ENCODE peak calls at places on chromosomes 16 and 17, in seven cellular contexts. One of them, this sample, is unnamed.
A peak's percentile ranks its signal among the peaks of the same experiment; 100 is the strongest.

GRCh38 chr17:30378191-30378796 is 433 bp upstream of the CPD start:
- DNase-seq in IMR-90: peak; percentile 11
- DNase-seq in H1: no peak
- DNase-seq in neuronal stem cell: no peak
- DNase-seq in H9: no peak
- DNase-seq in trophoblast cell: no peak
- DNase-seq in mesenchymal stem cell: no peak
- DNase-seq in this sample: peak; percentile 45

GRCh38 chr16:50696575-50697420 is 3.4 kb downstream of the NOD2 start:
- DNase-seq in IMR-90: peak; percentile 26
- DNase-seq in H1: no peak
- DNase-seq in neuronal stem cell: no peak
- DNase-seq in H9: no peak
- DNase-seq in trophoblast cell: peak; percentile 61
- DNase-seq in mesenchymal stem cell: peak; percentile 6
- DNase-seq in this sample: no peak

GRCh38 chr16:20397468-20398074 is 7.0 kb downstream of the PDILT start:
- DNase-seq in IMR-90: no peak
- DNase-seq in H1: no peak
- DNase-seq in neuronal stem cell: no peak
- DNase-seq in H9: no peak
- DNase-seq in trophoblast cell: no peak
- DNase-seq in mesenchymal stem cell: no peak
- DNase-seq in this sample: no peak

GRCh38 chr16:23535901-23536300 is 21.2 kb downstream of the EARS2 start:
- DNase-seq in IMR-90: peak; percentile 13
- DNase-seq in H1: no peak
- DNase-seq in neuronal stem cell: no peak
- DNase-seq in H9: no peak
- DNase-seq in trophoblast cell: no peak
- DNase-seq in mesenchymal stem cell: no peak
- DNase-seq in this sample: no peak

GRCh38 chr17:19263621-19264010 is 26.4 kb downstream of the EPN2 start:
- DNase-seq in IMR-90: peak; percentile 76
- DNase-seq in H1: no peak
- DNase-seq in neuronal stem cell: no peak
- DNase-seq in H9: no peak
- DNase-seq in trophoblast cell: peak; percentile 55
- DNase-seq in mesenchymal stem cell: peak; percentile 77
- DNase-seq in this sample: no peak

GRCh38 chr17:48721009-48721402 is 1.3 kb downstream of the PRAC1 start:
- DNase-seq in IMR-90: no peak
- DNase-seq in H1: no peak
- DNase-seq in neuronal stem cell: no peak
- DNase-seq in H9: no peak
- DNase-seq in trophoblast cell: no peak
- DNase-seq in mesenchymal stem cell: no peak
- DNase-seq in this sample: no peak

GRCh38 chr17:29570521-29570920 is 2.0 kb downstream of the TP53I13 start:
- DNase-seq in IMR-90: no peak
- DNase-seq in H1: no peak
- DNase-seq in neuronal stem cell: no peak
- DNase-seq in H9: no peak
- DNase-seq in trophoblast cell: peak; percentile 47
- DNase-seq in mesenchymal stem cell: no peak
- DNase-seq in this sample: no peak

GRCh38 chr16:78396046-78396445 is 296.6 kb downstream of the WWOX start:
- DNase-seq in IMR-90: no peak
- DNase-seq in H1: no peak
- DNase-seq in neuronal stem cell: no peak
- DNase-seq in H9: no peak
- DNase-seq in trophoblast cell: no peak
- DNase-seq in mesenchymal stem cell: no peak
- DNase-seq in this sample: no peak

GRCh38 chr17:4187076-4187475 is 44.1 kb downstream of the CYB5D2 start:
- DNase-seq in IMR-90: no peak
- DNase-seq in H1: no peak
- DNase-seq in neuronal stem cell: no peak
- DNase-seq in H9: peak; percentile 57
- DNase-seq in trophoblast cell: peak; percentile 64
- DNase-seq in mesenchymal stem cell: no peak
- DNase-seq in this sample: peak; percentile 97

GRCh38 chr16:52756812-52757517 is 210.0 kb upstream of the TOX3 start:
- DNase-seq in IMR-90: no peak
- DNase-seq in H1: no peak
- DNase-seq in neuronal stem cell: no peak
- DNase-seq in H9: no peak
- DNase-seq in trophoblast cell: no peak
- DNase-seq in mesenchymal stem cell: no peak
- DNase-seq in this sample: no peak

GRCh38 chr17:63405741-63406261 is 40.3 kb downstream of the CYB561 start:
- DNase-seq in IMR-90: peak; percentile 92
- DNase-seq in H1: no peak
- DNase-seq in neuronal stem cell: no peak
- DNase-seq in H9: no peak
- DNase-seq in trophoblast cell: peak; percentile 95
- DNase-seq in mesenchymal stem cell: peak; percentile 91
- DNase-seq in this sample: peak; percentile 69

GRCh38 chr17:72151565-72152391 is 31.0 kb downstream of the SOX9 start:
- DNase-seq in IMR-90: peak; percentile 72
- DNase-seq in H1: no peak
- DNase-seq in neuronal stem cell: peak; percentile 51
- DNase-seq in H9: peak; percentile 78
- DNase-seq in trophoblast cell: no peak
- DNase-seq in mesenchymal stem cell: peak; percentile 66
- DNase-seq in this sample: peak; percentile 89

GRCh38 chr17:40061532-40062038 is 1.2 kb upstream of the THRA start:
- DNase-seq in IMR-90: no peak
- DNase-seq in H1: no peak
- DNase-seq in neuronal stem cell: no peak
- DNase-seq in H9: no peak
- DNase-seq in trophoblast cell: no peak
- DNase-seq in mesenchymal stem cell: no peak
- DNase-seq in this sample: no peak

GRCh38 chr16:26281681-26282080 is 589.9 kb downstream of the HS3ST4 start:
- DNase-seq in IMR-90: no peak
- DNase-seq in H1: no peak
- DNase-seq in neuronal stem cell: no peak
- DNase-seq in H9: peak; percentile 35
- DNase-seq in trophoblast cell: no peak
- DNase-seq in mesenchymal stem cell: no peak
- DNase-seq in this sample: peak; percentile 84

GRCh38 chr17:42797067-42798007 is 1.2 kb downstream of the COA3 start:
- DNase-seq in IMR-90: no peak
- DNase-seq in H1: no peak
- DNase-seq in neuronal stem cell: no peak
- DNase-seq in H9: no peak
- DNase-seq in trophoblast cell: no peak
- DNase-seq in mesenchymal stem cell: no peak
- DNase-seq in this sample: no peak

GRCh38 chr16:12341966-12342365 is 365.4 kb downstream of the SNX29 start:
- DNase-seq in IMR-90: peak; percentile 31
- DNase-seq in H1: no peak
- DNase-seq in neuronal stem cell: no peak
- DNase-seq in H9: no peak
- DNase-seq in trophoblast cell: no peak
- DNase-seq in mesenchymal stem cell: peak; percentile 21
- DNase-seq in this sample: peak; percentile 12

GRCh38 chr16:12463961-12464360 is 339.7 kb downstream of the CPPED1 start:
- DNase-seq in IMR-90: no peak
- DNase-seq in H1: no peak
- DNase-seq in neuronal stem cell: no peak
- DNase-seq in H9: no peak
- DNase-seq in trophoblast cell: no peak
- DNase-seq in mesenchymal stem cell: no peak
- DNase-seq in this sample: no peak

GRCh38 chr17:72590882-72591499 is 470.2 kb downstream of the SOX9 start:
- DNase-seq in IMR-90: no peak
- DNase-seq in H1: no peak
- DNase-seq in neuronal stem cell: no peak
- DNase-seq in H9: no peak
- DNase-seq in trophoblast cell: no peak
- DNase-seq in mesenchymal stem cell: no peak
- DNase-seq in this sample: no peak

GRCh38 chr16:82630219-82630618 is 3.5 kb downstream of the CDH13 start:
- DNase-seq in IMR-90: peak; percentile 68
- DNase-seq in H1: no peak
- DNase-seq in neuronal stem cell: no peak
- DNase-seq in H9: no peak
- DNase-seq in trophoblast cell: no peak
- DNase-seq in mesenchymal stem cell: peak; percentile 84
- DNase-seq in this sample: no peak

GRCh38 chr17:36503456-36504155 is 17.1 kb downstream of the ZNHIT3 start:
- DNase-seq in IMR-90: no peak
- DNase-seq in H1: no peak
- DNase-seq in neuronal stem cell: no peak
- DNase-seq in H9: no peak
- DNase-seq in trophoblast cell: no peak
- DNase-seq in mesenchymal stem cell: no peak
- DNase-seq in this sample: no peak

GRCh38 chr17:3659541-3660111 is 8.8 kb downstream of the TAX1BP3 start:
- DNase-seq in IMR-90: peak; percentile 83
- DNase-seq in H1: no peak
- DNase-seq in neuronal stem cell: no peak
- DNase-seq in H9: peak; percentile 42
- DNase-seq in trophoblast cell: peak; percentile 76
- DNase-seq in mesenchymal stem cell: peak; percentile 77
- DNase-seq in this sample: no peak

GRCh38 chr16:29662729-29663019 is 373 bp upstream of the SPN start:
- DNase-seq in IMR-90: no peak
- DNase-seq in H1: no peak
- DNase-seq in neuronal stem cell: no peak
- DNase-seq in H9: no peak
- DNase-seq in trophoblast cell: no peak
- DNase-seq in mesenchymal stem cell: no peak
- DNase-seq in this sample: no peak

GRCh38 chr17:69669441-69670178 is 255.1 kb downstream of the MAP2K6 start:
- DNase-seq in IMR-90: peak; percentile 65
- DNase-seq in H1: no peak
- DNase-seq in neuronal stem cell: no peak
- DNase-seq in H9: no peak
- DNase-seq in trophoblast cell: no peak
- DNase-seq in mesenchymal stem cell: no peak
- DNase-seq in this sample: no peak
- H3K4ac ChIP-seq in IMR-90: no peak overlapping the region
- H3K4ac ChIP-seq in H1: no peak overlapping the region
- H3K4ac ChIP-seq in neuronal stem cell: no peak overlapping the region
- H3K4ac ChIP-seq in H9: no peak overlapping the region
- H3K4ac ChIP-seq in trophoblast cell: no peak overlapping the region
- H3K4ac ChIP-seq in mesenchymal stem cell: no peak overlapping the region
- H3K4ac ChIP-seq in this sample: no peak overlapping the region

GRCh38 chr17:17519886-17520285 is 23.7 kb upstream of the RASD1 start:
- DNase-seq in IMR-90: no peak
- DNase-seq in H1: no peak
- DNase-seq in neuronal stem cell: no peak
- DNase-seq in H9: no peak
- DNase-seq in trophoblast cell: no peak
- DNase-seq in mesenchymal stem cell: no peak
- DNase-seq in this sample: no peak
- H3K4me2 ChIP-seq in IMR-90: no peak overlapping the region
- H3K4me2 ChIP-seq in H1: no peak overlapping the region
- H3K4me2 ChIP-seq in neuronal stem cell: no peak overlapping the region
- H3K4me2 ChIP-seq in H9: no peak overlapping the region
- H3K4me2 ChIP-seq in trophoblast cell: no peak overlapping the region
- H3K4me2 ChIP-seq in mesenchymal stem cell: no peak overlapping the region
- H3K4me2 ChIP-seq in this sample: no peak overlapping the region

GRCh38 chr17:81021531-81022370 is 13.2 kb upstream of the BAIAP2 start:
- DNase-seq in IMR-90: no peak
- DNase-seq in H1: no peak
- DNase-seq in neuronal stem cell: no peak
- DNase-seq in H9: no peak
- DNase-seq in trophoblast cell: no peak
- DNase-seq in mesenchymal stem cell: no peak
- DNase-seq in this sample: no peak

GRCh38 chr17:81020443-81020766 is 14.5 kb upstream of the BAIAP2 start:
- DNase-seq in IMR-90: no peak
- DNase-seq in H1: no peak
- DNase-seq in neuronal stem cell: no peak
- DNase-seq in H9: no peak
- DNase-seq in trophoblast cell: no peak
- DNase-seq in mesenchymal stem cell: no peak
- DNase-seq in this sample: no peak

GRCh38 chr17:81019563-81020442 is 15.1 kb upstream of the BAIAP2 start:
- DNase-seq in IMR-90: no peak
- DNase-seq in H1: no peak
- DNase-seq in neuronal stem cell: no peak
- DNase-seq in H9: no peak
- DNase-seq in trophoblast cell: no peak
- DNase-seq in mesenchymal stem cell: no peak
- DNase-seq in this sample: no peak

GRCh38 chr17:81020767-81021497 is 14.0 kb upstream of the BAIAP2 start:
- DNase-seq in IMR-90: peak; percentile 34
- DNase-seq in H1: no peak
- DNase-seq in neuronal stem cell: no peak
- DNase-seq in H9: no peak
- DNase-seq in trophoblast cell: no peak
- DNase-seq in mesenchymal stem cell: no peak
- DNase-seq in this sample: no peak

GRCh38 chr17:81022371-81022729 is 12.6 kb upstream of the BAIAP2 start:
- DNase-seq in IMR-90: no peak
- DNase-seq in H1: no peak
- DNase-seq in neuronal stem cell: no peak
- DNase-seq in H9: no peak
- DNase-seq in trophoblast cell: no peak
- DNase-seq in mesenchymal stem cell: no peak
- DNase-seq in this sample: no peak
- H3K4ac ChIP-seq in IMR-90: no peak overlapping the region
- H3K4ac ChIP-seq in H1: no peak overlapping the region
- H3K4ac ChIP-seq in neuronal stem cell: no peak overlapping the region
- H3K4ac ChIP-seq in H9: no peak overlapping the region
- H3K4ac ChIP-seq in trophoblast cell: no peak overlapping the region
- H3K4ac ChIP-seq in mesenchymal stem cell: no peak overlapping the region
- H3K4ac ChIP-seq in this sample: no peak overlapping the region

DNA sequence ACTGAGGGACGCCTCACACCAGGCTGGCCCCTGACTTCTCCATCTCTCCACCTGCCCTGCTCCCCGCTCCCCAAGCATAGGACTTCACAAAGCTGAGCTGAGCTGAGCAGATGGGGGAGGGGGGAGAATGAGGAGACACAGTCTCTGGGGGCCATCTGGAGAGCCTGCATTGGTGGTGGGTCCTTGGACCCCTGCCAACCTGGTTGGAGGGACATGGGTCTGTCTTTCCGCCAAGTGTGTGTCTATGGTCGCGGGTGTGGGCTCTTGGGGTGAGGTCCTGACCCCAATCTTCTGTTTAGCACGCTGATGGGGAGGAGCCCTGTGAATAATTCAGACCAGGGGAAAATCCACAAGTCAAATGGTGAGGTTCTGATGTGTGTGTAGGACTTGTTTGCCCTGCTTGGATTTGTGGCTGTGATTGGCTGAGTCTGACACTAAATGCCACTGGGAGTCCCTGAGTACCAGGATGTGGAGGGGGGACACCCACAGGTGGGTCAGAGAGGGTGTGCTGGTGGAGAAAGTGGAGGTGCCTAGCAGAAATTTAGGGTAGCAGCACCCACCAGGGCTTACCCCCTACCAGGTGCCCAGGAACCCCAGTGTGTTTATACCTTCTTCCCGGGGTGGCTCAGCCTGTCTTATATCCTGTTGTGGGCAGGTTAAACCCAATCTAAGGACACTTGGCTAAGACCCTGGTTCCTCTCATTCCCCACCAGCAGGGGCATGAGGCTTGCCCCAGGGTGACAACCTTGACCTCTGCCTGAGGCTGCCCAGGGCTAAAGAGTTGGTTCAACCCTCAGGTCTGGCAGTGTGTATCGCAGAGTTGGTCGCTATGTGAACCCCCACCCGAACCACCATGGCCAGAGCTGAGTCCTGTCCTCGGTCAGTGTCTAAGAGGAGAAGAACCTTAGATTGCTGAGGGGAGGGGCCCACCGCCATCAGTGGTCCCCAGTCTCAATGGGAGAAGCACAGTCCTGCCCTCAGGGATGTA is 2.1 kb downstream of the FMNL1 start:
- DNase-seq in IMR-90: no peak
- DNase-seq in H1: no peak
- DNase-seq in neuronal stem cell: no peak
- DNase-seq in H9: no peak
- DNase-seq in trophoblast cell: no peak
- DNase-seq in mesenchymal stem cell: no peak
- DNase-seq in this sample: no peak
- H3K4me2 ChIP-seq in IMR-90: no peak overlapping the region
- H3K4me2 ChIP-seq in H1: no peak overlapping the region
- H3K4me2 ChIP-seq in neuronal stem cell: no peak overlapping the region
- H3K4me2 ChIP-seq in H9: no peak overlapping the region
- H3K4me2 ChIP-seq in trophoblast cell: no peak overlapping the region
- H3K4me2 ChIP-seq in mesenchymal stem cell: no peak overlapping the region
- H3K4me2 ChIP-seq in this sample: no peak overlapping the region

This sample was measured in mesendoderm.